ENCODE peak calls at places on chromosomes 2 and 18, in four cellular contexts. One of them, this sample, is unnamed.

GRCh38 chr2:143878131-143878530 is 641.8 kb downstream of the ZEB2 start:
- DNase-seq in T-helper 2 cell: no peak
- DNase-seq in uterus: no peak
- DNase-seq in GM10248: no peak
- DNase-seq in this sample: no peak

GRCh38 chr2:119520696-119521436 is 3.4 kb downstream of the SCTR start:
- DNase-seq in T-helper 2 cell: no peak
- DNase-seq in uterus: no peak
- DNase-seq in GM10248: no peak
- DNase-seq in this sample: no peak

GRCh38 chr2:204825054-204825453 is 279.8 kb downstream of the PARD3B start:
- DNase-seq in uterus: no peak
- DNase-seq in T-helper 2 cell: no peak
- DNase-seq in GM10248: no peak
- DNase-seq in this sample: no peak

GRCh38 chr2:153871231-153872221 is at the start of gene GALNT13:
- DNase-seq in T-helper 2 cell: no peak
- DNase-seq in uterus: peak; percentile 20
- DNase-seq in GM10248: no peak
- DNase-seq in this sample: peak; percentile 55

GRCh38 chr18:49212819-49213218 is 247.6 kb downstream of the DYM start:
- DNase-seq in uterus: no peak
- DNase-seq in T-helper 2 cell: no peak
- DNase-seq in GM10248: no peak
- DNase-seq in this sample: peak; percentile 91

GRCh38 chr2:67388680-67389079 is 8.5 kb upstream of the ETAA1 start:
- DNase-seq in T-helper 2 cell: no peak
- DNase-seq in uterus: no peak
- DNase-seq in GM10248: no peak
- DNase-seq in this sample: no peak

GRCh38 chr2:55693181-55694125 is at the start of gene PNPT1:
- DNase-seq in GM10248: peak; percentile 98
- DNase-seq in T-helper 2 cell: peak; percentile 89
- DNase-seq in uterus: peak; percentile 88
- DNase-seq in this sample: peak; percentile 95

GRCh38 chr2:159140070-159140774 is 146.3 kb downstream of the WDSUB1 start:
- DNase-seq in T-helper 2 cell: no peak
- DNase-seq in uterus: no peak
- DNase-seq in GM10248: no peak
- DNase-seq in this sample: peak; percentile 90

GRCh38 chr2:171794918-171795317 is 99.1 kb downstream of the SLC25A12 start:
- DNase-seq in T-helper 2 cell: no peak
- DNase-seq in uterus: no peak
- DNase-seq in GM10248: no peak
- DNase-seq in this sample: no peak

GRCh38 chr18:21629089-21629832 is 17.1 kb downstream of the SNRPD1 start:
- DNase-seq in GM10248: peak; percentile 24
- DNase-seq in T-helper 2 cell: no peak
- DNase-seq in uterus: no peak
- DNase-seq in this sample: no peak

GRCh38 chr2:102106133-102106556 is 36.4 kb upstream of the IL1R1 start:
- DNase-seq in T-helper 2 cell: no peak
- DNase-seq in uterus: no peak
- DNase-seq in GM10248: no peak
- DNase-seq in this sample: peak; percentile 82

GRCh38 chr18:1848716-1849115 is 722.6 kb downstream of the METTL4 start:
- DNase-seq in GM10248: no peak
- DNase-seq in T-helper 2 cell: no peak
- DNase-seq in uterus: no peak
- DNase-seq in this sample: peak; percentile 63

GRCh38 chr2:56169521-56169920 is 14.3 kb upstream of the CCDC85A start:
- DNase-seq in uterus: no peak
- DNase-seq in T-helper 2 cell: no peak
- DNase-seq in GM10248: no peak
- DNase-seq in this sample: peak; percentile 21

GRCh38 chr2:230661072-230661957 is 51.3 kb upstream of the CAB39 start:
- DNase-seq in GM10248: no peak
- DNase-seq in T-helper 2 cell: no peak
- DNase-seq in uterus: no peak
- DNase-seq in this sample: no peak

GRCh38 chr2:69368588-69368987 is 18.4 kb downstream of the GFPT1 start:
- DNase-seq in GM10248: no peak
- DNase-seq in T-helper 2 cell: no peak
- DNase-seq in uterus: no peak
- DNase-seq in this sample: no peak

GRCh38 chr18:22551536-22552151 is 133.9 kb upstream of the CTAGE1 start:
- DNase-seq in uterus: no peak
- DNase-seq in T-helper 2 cell: no peak
- DNase-seq in GM10248: no peak
- DNase-seq in this sample: peak; percentile 100

GRCh38 chr2:77487074-77487803 is 34.9 kb downstream of the LRRTM4 start:
- DNase-seq in T-helper 2 cell: no peak
- DNase-seq in uterus: no peak
- DNase-seq in GM10248: no peak
- DNase-seq in this sample: no peak

GRCh38 chr2:63589148-63589972 is 597 bp downstream of the MDH1 start:
- DNase-seq in uterus: no peak
- DNase-seq in GM10248: no peak
- DNase-seq in T-helper 2 cell: no peak
- DNase-seq in this sample: no peak

GRCh38 chr2:71388214-71388613 is 56.6 kb downstream of the ZNF638 start:
- DNase-seq in T-helper 2 cell: no peak
- DNase-seq in GM10248: no peak
- DNase-seq in uterus: no peak
- DNase-seq in this sample: no peak

GRCh38 chr2:94759211-94759610 is 112.0 kb upstream of the TEKT4 start:
- DNase-seq in GM10248: no peak
- DNase-seq in uterus: no peak
- DNase-seq in T-helper 2 cell: no peak
- DNase-seq in this sample: no peak

GRCh38 chr2:73163522-73164367 is 38.6 kb upstream of the NOTO start:
- DNase-seq in GM10248: peak; percentile 81
- DNase-seq in T-helper 2 cell: peak; percentile 53
- DNase-seq in uterus: peak; percentile 58
- DNase-seq in this sample: peak; percentile 73

GRCh38 chr2:218036371-218036770 is 32.7 kb upstream of the RUFY4 start:
- DNase-seq in uterus: no peak
- DNase-seq in GM10248: no peak
- DNase-seq in T-helper 2 cell: no peak
- DNase-seq in this sample: no peak